ENCODE peak calls at places on chromosomes 5 and 9, in five cellular contexts. S is stimulated activated CD8-positive, alpha-beta memory T cell treated with anti-CD3 and anti-CD28 coated beads, Interleukin-4, amount 100 ng/mL, for 1 hour; M is astrocyte of the spinal cord; E is activated CD8-positive, alpha-beta memory T cell treated with anti-CD3 and anti-CD28 coated beads, Interleukin-2, amount 50 U/mL, for 48 hours; L is activated T-helper 2 cell treated with anti-CD3 and anti-CD28 coated beads, Interferon-gamma antibody, Interleukin-2, Interleukin-4, amounts not matched to agents 10 μg/mL and 5 μg/mL and 100 μg/mL, durations not matched to agents 14 hours and 24 hours and 36 hours. N is an unnamed sample.

GRCh38 chr5:52808316-52808901 is 20.7 kb downstream of the ITGA1 start:
- DNase-seq in L (no peak), S (no peak), E (no peak), M (peak), N (no peak)

GRCh38 chr5:92758552-92758951 is 822.5 kb downstream of the NR2F1-AS1 start:
- DNase-seq in L (no peak), E (no peak), S (no peak), M (peak), N (no peak)

GRCh38 chr5:157718529-157718928 is 12.7 kb upstream of the THG1L start:
- DNase-seq in M (peak), E (no peak), S (no peak), L (no peak), N (peak)

GRCh38 chr5:90983148-90983547 is 400.0 kb downstream of the ARRDC3 start:
- DNase-seq in M (peak), E (no peak), S (no peak), L (no peak), N (peak)

GRCh38 chr5:166722939-166723338 is 1568.5 kb upstream of the WWC1 start:
- DNase-seq in L (no peak), S (no peak), M (peak), E (no peak), N (no peak)

GRCh38 chr9:127305450-127306226 is 41.1 kb downstream of the GARNL3 start:
- DNase-seq in M (no peak), L (no peak), S (no peak), E (no peak), N (no peak)

GRCh38 chr9:97802276-97802675 is 50.8 kb upstream of the FOXE1 start:
- DNase-seq in M (peak), L (no peak), S (no peak), E (no peak), N (no peak)

GRCh38 chr5:115831163-115831768 is 10.1 kb downstream of the ATG12 start:
- DNase-seq in M (peak), L (no peak), E (no peak), S (no peak), N (peak)

GRCh38 chr5:143051244-143052058 is 281.3 kb downstream of the ARHGAP26 start:
- DNase-seq in L (no peak), E (no peak), M (peak), S (no peak), N (no peak)

GRCh38 chr5:132410451-132411381 is 41.2 kb downstream of the SLC22A5 start:
- DNase-seq in S (peak), L (peak), E (peak), M (peak), N (peak)

N was measured in SK-N-SH.